ENCODE peak calls at places on chromosome 15, in six cellular contexts. E, G, Q, F, M and D are unnamed samples.

GRCh38 chr15:70569139-70569717 is 194.1 kb downstream of the UACA start:
- DNase-seq in F (no peak), G (peak), E (no peak), M (no peak), Q (peak), D (no peak)

GRCh38 chr15:31801152-31801551 is 229.2 kb upstream of the CHRNA7 start:
- DNase-seq in G (no peak), E (no peak), Q (no peak), M (no peak), F (no peak), D (no peak)

GRCh38 chr15:86009727-86010126 is 69.9 kb upstream of the AGBL1 start:
- DNase-seq in F (no peak), Q (no peak), M (no peak), G (no peak), E (no peak), D (no peak)

GRCh38 chr15:71112429-71112828 is 2.8 kb upstream of the THSD4 start:
- DNase-seq in Q (no peak), G (no peak), M (no peak), E (no peak), F (no peak), D (no peak)

GRCh38 chr15:75123395-75123794 is 78.3 kb upstream of the C15orf39 start:
- DNase-seq in E (no peak), Q (peak), F (no peak), G (no peak), M (no peak), D (no peak)

GRCh38 chr15:93037341-93038063 is 51.5 kb downstream of the RGMA start:
- DNase-seq in F (peak), E (no peak), M (no peak), G (no peak), Q (peak), D (no peak)

GRCh38 chr15:70522323-70522966 is 240.9 kb downstream of the UACA start:
- DNase-seq in E (no peak), Q (no peak), F (no peak), M (no peak), G (no peak), D (no peak)

GRCh38 chr15:51046799-51047449 is 47.8 kb downstream of the TNFAIP8L3 start:
- DNase-seq in M (no peak), G (no peak), F (no peak), Q (no peak), E (peak), D (peak)

GRCh38 chr15:26767169-26767670 is 5.6 kb downstream of the GABRB3 start:
- DNase-seq in M (no peak), E (no peak), F (no peak), G (no peak), Q (no peak), D (no peak)

GRCh38 chr15:44593042-44593736 is 56.2 kb downstream of the EIF3J start:
- DNase-seq in G (no peak), M (peak), Q (no peak), E (no peak), F (no peak), D (no peak)

GRCh38 chr15:90266061-90266431 is 574 bp downstream of the NGRN start:
- DNase-seq in Q (peak), G (peak), E (peak), M (no peak), F (peak), D (peak)

GRCh38 chr15:92623435-92623834 is 32.1 kb downstream of the FAM174B start:
- DNase-seq in Q (no peak), F (no peak), G (peak), M (peak), E (no peak), D (no peak)

GRCh38 chr15:58331562-58331902 is 100.3 kb upstream of the LIPC start:
- DNase-seq in M (no peak), Q (no peak), G (no peak), F (no peak), E (no peak), D (no peak)

GRCh38 chr15:29037997-29038700 is 152.4 kb downstream of the APBA2 start:
- DNase-seq in M (no peak), G (no peak), Q (no peak), F (no peak), E (no peak), D (no peak)